ENCODE peak calls at places on chromosomes 1 and 21, in nine cellular contexts. X is IMR-90, K is pancreas, S is heart left ventricle, F is fibroblast of lung, I is H1, P is sigmoid colon, G is body of pancreas, U is stomach. M is an unnamed sample.

GRCh38 chr1:154181944-154182341 is 10.0 kb downstream of the TPM3 start:
- DNase-seq in X (no peak), K (no peak), S (no peak), F (no peak), I (no peak), P (no peak), G (no peak), U (no peak), M (no peak)

GRCh38 chr1:25744140-25744581 is 55.8 kb upstream of the SELENON start:
- DNase-seq in X (peak), K (peak), S (peak), F (peak), I (peak), P (peak), G (peak), U (peak), M (peak)

GRCh38 chr1:200972985-200973742 is 50.4 kb downstream of the KIF21B start:
- DNase-seq in X (no peak), K (no peak), S (peak), F (no peak), I (no peak), P (no peak), G (no peak), U (no peak), M (no peak)

GRCh38 chr1:37865348-37866119 is 6.1 kb upstream of the MTF1 start:
- DNase-seq in X (peak), K (no peak), S (no peak), F (peak), I (no peak), P (no peak), G (no peak), U (no peak), M (peak)

GRCh38 chr1:178273707-178274410 is 180.0 kb downstream of the RASAL2 start:
- DNase-seq in X (peak), K (no peak), S (no peak), F (peak), I (no peak), P (no peak), G (no peak), U (no peak), M (peak)

GRCh38 chr1:23436520-23437354 is 12.2 kb upstream of the TCEA3 start:
- DNase-seq in X (no peak), K (no peak), S (no peak), F (no peak), I (peak), P (no peak), G (no peak), U (peak), M (no peak)

GRCh38 chr1:186167096-186167668 is 207.9 kb downstream of the TPR start:
- DNase-seq in X (no peak), K (no peak), S (no peak), F (no peak), I (no peak), P (no peak), G (no peak), U (no peak), M (no peak)

GRCh38 chr1:19254416-19254815 is 2.8 kb downstream of the MRTO4 start:
- DNase-seq in X (no peak), K (no peak), S (no peak), F (no peak), I (no peak), P (no peak), G (no peak), U (no peak), M (no peak)

GRCh38 chr1:1371354-1371740 is 3.7 kb downstream of the AURKAIP1 start:
- DNase-seq in X (no peak), K (no peak), S (no peak), F (no peak), I (no peak), P (no peak), G (no peak), U (no peak), M (peak)

GRCh38 chr1:228006793-228007053 is at the start of gene WNT3A:
- DNase-seq in X (no peak), K (no peak), S (no peak), F (no peak), I (no peak), P (peak), G (no peak), U (no peak), M (no peak)
- H3K4me3 ChIP-seq in X (no peak), K (no peak), S (no peak), F (no peak), I (peak), P (no peak), G (no peak), U (peak), M (no peak)

GRCh38 chr21:46550511-46550941 is 54.4 kb downstream of the S100B start:
- DNase-seq in X (no peak), K (no peak), S (no peak), F (no peak), I (peak), P (peak), G (no peak), U (peak), M (no peak)
- TF ChIP-seq CTCF in X (no peak), K (no peak), S (no peak), F (no peak), I (no peak), P (no peak), G (no peak), U (no peak), M (no peak)

GRCh38 chr1:203507836-203508235 is 13.9 kb downstream of the OPTC start:
- DNase-seq in X (no peak), K (no peak), S (no peak), F (no peak), I (no peak), P (no peak), G (no peak), U (no peak), M (no peak)
- H3K4me3 ChIP-seq in X (no peak), K (no peak), S (no peak), F (no peak), I (no peak), P (no peak), G (no peak), U (no peak), M (no peak)

GRCh38 chr21:17903029-17903806 is 84.1 kb upstream of the C21orf91 start:
- DNase-seq in X (peak), K (no peak), S (no peak), F (peak), I (no peak), P (no peak), G (no peak), U (no peak), M (peak)
- TF ChIP-seq CTCF in X (peak), K (no peak), S (peak), F (no peak), I (no peak), P (no peak), G (peak), U (no peak), M (no peak)

GRCh38 chr1:12851779-12852178 is 3.3 kb upstream of the HNRNPCL1 start:
- DNase-seq in X (no peak), K (no peak), S (no peak), F (no peak), I (no peak), P (no peak), G (no peak), U (no peak), M (peak)
- H3K4me3 ChIP-seq in X (no peak), K (no peak), S (no peak), F (no peak), I (no peak), P (no peak), G (no peak), U (no peak), M (no peak)

DNA sequence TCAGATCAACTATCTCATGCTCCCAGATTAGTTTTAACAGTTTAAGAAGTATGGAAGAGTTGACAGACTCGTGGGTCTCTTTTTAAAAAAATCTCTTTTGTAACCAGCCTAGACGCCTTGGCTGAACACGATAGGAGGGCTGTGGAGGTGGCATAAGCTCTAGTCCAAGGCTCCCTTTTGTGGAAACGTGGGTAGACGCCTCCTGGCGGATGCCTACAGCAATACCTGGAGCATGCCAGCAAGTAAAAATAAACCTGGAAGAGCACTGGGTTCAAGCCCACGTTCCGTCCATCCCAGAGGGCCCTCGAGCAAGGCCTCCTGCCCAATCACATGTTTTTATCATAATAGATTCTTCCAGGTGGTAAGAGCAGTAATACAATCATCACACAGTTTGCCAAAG is 87.9 kb downstream of the RGS7 start:
- DNase-seq in X (no peak), K (peak), S (no peak), F (no peak), I (peak), P (no peak), G (peak), U (no peak), M (no peak)
- TF ChIP-seq CTCF in X (no peak), K (no peak), S (no peak), F (no peak), I (peak), P (no peak), G (peak), U (no peak), M (peak)

GRCh38 chr1:5432436-5432835 is 559.8 kb downstream of the NPHP4 start:
- DNase-seq in X (no peak), K (no peak), S (no peak), F (no peak), I (no peak), P (no peak), G (no peak), U (no peak), M (no peak)
- H3K4me3 ChIP-seq in X (no peak), K (no peak), S (no peak), F (no peak), I (no peak), P (no peak), G (no peak), U (no peak), M (no peak)

DNA sequence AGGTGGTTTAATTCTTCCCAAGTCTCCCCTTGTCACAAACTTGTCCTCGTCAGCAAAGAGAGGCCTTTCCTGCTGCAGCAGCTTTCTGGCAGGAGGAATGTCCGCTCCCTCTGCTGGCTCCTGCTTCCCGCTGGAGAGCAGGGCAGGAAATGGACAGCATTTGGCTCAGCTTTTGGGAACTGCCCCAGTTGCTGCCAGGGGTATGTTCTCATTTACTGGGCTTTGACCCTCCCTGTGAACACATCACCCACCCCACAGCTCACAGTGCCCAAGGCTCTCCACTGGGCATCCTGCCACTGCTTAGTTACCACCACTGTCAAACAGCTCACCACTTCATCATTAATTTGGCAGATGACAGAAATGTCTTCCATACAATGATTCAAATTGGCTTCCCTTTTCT is 75.4 kb downstream of the MRPL37 start:
- DNase-seq in X (peak), K (peak), S (peak), F (peak), I (no peak), P (peak), G (peak), U (peak), M (peak)
- TF ChIP-seq CTCF in X (peak), K (no peak), S (peak), F (peak), I (peak), P (peak), G (peak), U (no peak), M (peak)

DNA sequence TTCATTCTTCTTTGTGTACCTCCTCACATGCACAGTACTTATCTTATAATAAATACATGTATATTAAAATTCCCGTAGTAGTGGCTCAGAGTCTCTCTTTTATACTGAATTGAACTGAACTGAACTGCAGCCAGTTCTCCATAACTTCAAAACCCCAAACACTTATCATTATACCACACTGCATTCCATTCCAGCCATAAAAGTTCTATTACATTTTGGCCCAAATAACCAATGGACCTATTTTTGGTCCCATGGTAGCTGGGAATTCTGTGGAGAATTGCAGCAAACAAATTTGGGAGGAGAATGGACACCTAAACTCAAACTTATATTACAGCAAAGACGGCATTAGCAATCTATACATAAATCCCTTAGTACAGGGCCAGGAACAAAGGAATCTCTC is 86.6 kb upstream of the C1orf87 start:
- DNase-seq in X (no peak), K (no peak), S (no peak), F (peak), I (no peak), P (no peak), G (no peak), U (no peak), M (no peak)
- H3K4me3 ChIP-seq in X (no peak), K (no peak), S (no peak), F (no peak), I (no peak), P (no peak), G (no peak), U (no peak), M (no peak)

GRCh38 chr1:110893908-110894490 is 21.1 kb downstream of the CD53 start:
- DNase-seq in X (no peak), K (no peak), S (no peak), F (no peak), I (no peak), P (no peak), G (no peak), U (no peak), M (no peak)
- TF ChIP-seq CTCF in X (no peak), K (no peak), S (no peak), F (no peak), I (no peak), P (no peak), G (no peak), U (no peak), M (no peak)